ENCODE peak calls at places on chromosomes 4 and X, in five cellular contexts. Q is activated CD4-positive, alpha-beta T cell treated with anti-CD3 and anti-CD28 coated beads, Interleukin-2, amount 50 U/mL, for 48 hours; S is ecto neural progenitor cell; H is cardiac fibroblast; B is NCI-H2029. D is an unnamed sample.

GRCh38 chr4:67700119-67700873 is 659 bp downstream of the UBA6 start:
- DNase-seq in H (peak; percentile 41), S (no peak), Q (no peak), B (no peak), D (no peak)

GRCh38 chr4:77104405-77105292 is 28.9 kb upstream of the CCNI start:
- DNase-seq in B (peak; percentile 85), Q (no peak), S (no peak), H (peak; percentile 53), D (peak; percentile 75)

GRCh38 chrX:150212672-150213480 is 150.2 kb upstream of the MAMLD1 start:
- DNase-seq in B (no peak), Q (no peak), S (no peak), H (peak; percentile 31), D (no peak)

GRCh38 chrX:56499372-56499771 is 64.1 kb upstream of the UBQLN2 start:
- DNase-seq in Q (no peak), S (no peak), B (no peak), H (no peak), D (peak; percentile 44)

GRCh38 chr4:179858221-179858620 is 2385.0 kb upstream of the TENM3 start:
- DNase-seq in B (no peak), H (no peak), Q (no peak), S (no peak), D (no peak)

GRCh38 chrX:54721424-54721823 is 76.6 kb downstream of the ITIH6 start:
- DNase-seq in B (no peak), H (peak; percentile 0), Q (no peak), S (no peak), D (no peak)

GRCh38 chr4:178633263-178633662 is 1191.0 kb upstream of the AGA start:
- DNase-seq in Q (no peak), H (no peak), B (no peak), S (no peak), D (no peak)

GRCh38 chr4:24104173-24104572 is 214.3 kb upstream of the PPARGC1A start:
- DNase-seq in S (no peak), H (peak; percentile 59), Q (no peak), B (peak; percentile 78), D (no peak)

GRCh38 chr4:73917081-73917501 is 47.9 kb downstream of the CXCL1 start:
- DNase-seq in S (no peak), H (peak; percentile 99), Q (no peak), B (no peak), D (no peak)

GRCh38 chr4:186249785-186250739 is 15.9 kb upstream of the F11 start:
- DNase-seq in H (peak; percentile 56), S (no peak), B (no peak), Q (no peak), D (no peak)

GRCh38 chrX:307261-308111 is 11.1 kb downstream of the GTPBP6 start:
- DNase-seq in B (no peak), H (no peak), S (no peak), Q (no peak), D (peak; percentile 73)

GRCh38 chr4:133096972-133097371 is 52.1 kb upstream of the PCDH10 start:
- DNase-seq in H (no peak), S (no peak), B (no peak), Q (no peak), D (no peak)

GRCh38 chr4:85005865-85006377 is 39.4 kb upstream of the WDFY3 start:
- DNase-seq in S (no peak), B (no peak), Q (no peak), H (peak; percentile 89), D (no peak)

GRCh38 chr4:88219099-88219498 is 60.7 kb upstream of the ABCG2 start:
- DNase-seq in B (peak; percentile 22), H (peak; percentile 77), Q (no peak), S (no peak), D (no peak)

GRCh38 chr4:152971053-152971452 is 34.9 kb downstream of the FHDC1 start:
- DNase-seq in H (no peak), Q (no peak), S (no peak), B (no peak), D (no peak)

GRCh38 chr4:123299212-123299651 is 97.4 kb upstream of the SPRY1 start:
- DNase-seq in Q (no peak), B (no peak), H (peak; percentile 95), S (no peak), D (no peak)

GRCh38 chr4:52853351-52853750 is 8.8 kb upstream of the RASL11B start:
- DNase-seq in S (no peak), Q (no peak), B (no peak), H (peak; percentile 29), D (no peak)

GRCh38 chr4:183297675-183298074 is 22.4 kb downstream of the CLDN22 start:
- DNase-seq in S (no peak), B (no peak), H (no peak), Q (no peak), D (no peak)

GRCh38 chr4:80096175-80096850 is 23.3 kb upstream of the ANTXR2 start:
- DNase-seq in B (no peak), S (no peak), Q (no peak), H (no peak), D (no peak)

GRCh38 chrX:74251006-74251930 is 52.7 kb upstream of the ZCCHC13 start:
- DNase-seq in H (peak; percentile 50), S (no peak), Q (no peak), B (no peak), D (no peak)

GRCh38 chr4:157300678-157301077 is 80.2 kb downstream of the GRIA2 start:
- DNase-seq in B (peak; percentile 15), S (no peak), Q (no peak), H (no peak), D (no peak)

GRCh38 chrX:118552501-118552900 is 56.9 kb downstream of the DOCK11 start:
- DNase-seq in Q (no peak), S (no peak), B (no peak), H (peak; percentile 82), D (no peak)

GRCh38 chr4:26028793-26029511 is 114.9 kb downstream of the SMIM20 start:
- DNase-seq in H (peak; percentile 71), Q (peak; percentile 86), S (peak; percentile 89), B (no peak), D (no peak)

GRCh38 chr4:143337600-143338287 is 1.1 kb downstream of the GAB1 start:
- DNase-seq in Q (peak; percentile 11), B (no peak), S (peak; percentile 58), H (peak; percentile 63), D (no peak)

GRCh38 chr4:152815078-152815477 is 35.3 kb downstream of the ARFIP1 start:
- DNase-seq in B (no peak), Q (no peak), S (no peak), H (peak; percentile 66), D (no peak)

GRCh38 chr4:107685740-107686139 is 34.3 kb downstream of the PAPSS1 start:
- DNase-seq in H (no peak), Q (no peak), B (no peak), S (no peak), D (no peak)

GRCh38 chrX:112081781-112082482 is 644 bp downstream of the TRPC5 start:
- DNase-seq in Q (no peak), S (peak; percentile 69), B (no peak), H (no peak), D (no peak)

GRCh38 chrX:153967536-153968214 is 3.9 kb downstream of the HCFC1 start:
- DNase-seq in Q (peak; percentile 48), H (no peak), B (no peak), S (no peak), D (no peak)

GRCh38 chr4:185916683-185917082 is 104.7 kb upstream of the SORBS2 start:
- DNase-seq in Q (no peak), B (no peak), S (no peak), H (no peak), D (no peak)

GRCh38 chrX:38854305-38854704 is 53.0 kb downstream of the MID1IP1 start:
- DNase-seq in Q (no peak), S (no peak), H (no peak), B (no peak), D (no peak)